ENCODE peak calls at places on chromosomes 13 and 19, in eight cellular contexts. X, V, B, U, H, E, C and T are unnamed samples.

GRCh38 chr13:99516153-99516929 is 15.1 kb downstream of the TM9SF2 start:
- DNase-seq in C (no peak), E (no peak), V (no peak), H (no peak), X (no peak), B (no peak), U (no peak), T (no peak)

GRCh38 chr13:23621316-23621645 is 51.1 kb downstream of the TNFRSF19 start:
- DNase-seq in C (no peak), E (no peak), H (peak; percentile 71), B (no peak), U (peak; percentile 35), X (peak; percentile 78), V (no peak), T (no peak)

GRCh38 chr13:81957121-81957520 is 1616.2 kb upstream of the SPRY2 start:
- DNase-seq in B (no peak), V (no peak), U (no peak), E (no peak), H (no peak), X (no peak), C (no peak), T (no peak)

GRCh38 chr13:58343081-58343480 is 711.5 kb downstream of the PCDH17 start:
- DNase-seq in X (no peak), H (no peak), C (no peak), E (no peak), U (no peak), V (no peak), B (no peak), T (no peak)

GRCh38 chr19:4327252-4327876 is 11.3 kb downstream of the STAP2 start:
- DNase-seq in C (peak; percentile 86), H (peak; percentile 69), B (peak; percentile 87), X (no peak), U (no peak), V (peak; percentile 50), E (no peak), T (peak; percentile 84)

GRCh38 chr13:60044321-60044720 is 119.4 kb downstream of the DIAPH3 start:
- DNase-seq in U (no peak), C (no peak), E (no peak), V (no peak), X (no peak), H (no peak), B (no peak), T (no peak)

GRCh38 chr13:18943721-18944391 is 237.8 kb downstream of the TUBA3C start:
- DNase-seq in U (no peak), H (no peak), V (no peak), C (no peak), B (no peak), X (no peak), E (no peak), T (no peak)

GRCh38 chr13:23794267-23795161 is 94.7 kb downstream of the MIPEP start:
- DNase-seq in C (no peak), H (peak; percentile 26), X (no peak), E (no peak), B (no peak), V (no peak), U (no peak), T (no peak)

GRCh38 chr13:79548886-79549285 is 67.9 kb downstream of the NDFIP2 start:
- DNase-seq in H (no peak), X (no peak), V (no peak), B (no peak), U (no peak), C (no peak), E (no peak), T (no peak)

GRCh38 chr13:42626461-42626860 is 52.5 kb downstream of the TNFSF11 start:
- DNase-seq in H (no peak), X (no peak), V (no peak), E (no peak), C (no peak), U (no peak), B (no peak), T (no peak)

GRCh38 chr13:48634631-48635030 is 19.1 kb upstream of the CYSLTR2 start:
- DNase-seq in U (no peak), C (no peak), B (no peak), H (no peak), E (no peak), X (no peak), V (no peak), T (no peak)

GRCh38 chr19:15283141-15283885 is 49.0 kb downstream of the BRD4 start:
- DNase-seq in X (no peak), E (no peak), U (no peak), B (no peak), H (no peak), V (no peak), C (no peak), T (no peak)

GRCh38 chr19:2251577-2252480 is 2.7 kb downstream of the AMH start:
- DNase-seq in U (no peak), X (no peak), B (no peak), C (no peak), V (no peak), E (no peak), H (peak; percentile 23), T (no peak)

GRCh38 chr19:16048583-16048982 is 27.7 kb upstream of the TPM4 start:
- DNase-seq in E (no peak), X (no peak), V (no peak), B (no peak), U (no peak), C (no peak), H (no peak), T (no peak)

GRCh38 chr13:49220856-49221614 is 897 bp downstream of the MLNR start:
- DNase-seq in B (no peak), U (no peak), X (no peak), C (no peak), H (peak; percentile 35), V (no peak), E (peak; percentile 19), T (no peak)

GRCh38 chr13:25375727-25376358 is 4.1 kb downstream of the ATP8A2 start:
- DNase-seq in U (peak; percentile 36), C (no peak), E (no peak), V (no peak), B (peak; percentile 43), H (peak; percentile 64), X (peak; percentile 10), T (no peak)

GRCh38 chr19:19224150-19224851 is 12.5 kb downstream of the NCAN start:
- DNase-seq in B (no peak), U (no peak), H (no peak), E (no peak), C (no peak), X (no peak), V (no peak), T (no peak)

GRCh38 chr13:71712988-71713653 is 153.9 kb downstream of the DACH1 start:
- DNase-seq in B (no peak), E (no peak), C (peak; percentile 25), H (no peak), U (peak; percentile 0), V (no peak), X (peak; percentile 9), T (no peak)

GRCh38 chr13:106804996-106805395 is 237.1 kb upstream of the ARGLU1 start:
- DNase-seq in E (no peak), U (no peak), C (no peak), X (no peak), B (no peak), V (no peak), H (no peak), T (no peak)

GRCh38 chr19:11489378-11489777 is 8.5 kb upstream of the ELAVL3 start:
- DNase-seq in U (no peak), B (no peak), E (no peak), V (no peak), X (no peak), H (no peak), C (no peak), T (no peak)

GRCh38 chr19:18229474-18229873 is 3.2 kb upstream of the PDE4C start:
- DNase-seq in U (no peak), C (no peak), V (no peak), X (no peak), E (no peak), H (no peak), B (no peak), T (no peak)

GRCh38 chr13:113842336-113843062 is 21.4 kb downstream of the GAS6 start:
- DNase-seq in B (no peak), E (no peak), X (no peak), V (no peak), U (no peak), C (no peak), H (no peak), T (no peak)

GRCh38 chr19:8571006-8571411 is 6.2 kb downstream of the MYO1F start:
- DNase-seq in E (no peak), B (peak; percentile 80), U (peak; percentile 6), H (peak; percentile 71), X (no peak), V (no peak), C (no peak), T (no peak)

GRCh38 chr13:30985637-30986205 is 53.3 kb downstream of the TEX26 start:
- DNase-seq in C (no peak), H (no peak), U (no peak), B (no peak), V (no peak), E (no peak), X (peak; percentile 22), T (no peak)